ENCODE peak calls at places on chromosome 3, in six cellular contexts. W, D, B, E, R and I are unnamed samples.

GRCh38 chr3:86887876-86888275 is 103.1 kb downstream of the VGLL3 start:
- DNase-seq in E (no peak), B (no peak), W (no peak), R (no peak), D (no peak), I (no peak)

GRCh38 chr3:50625879-50626182 is 8.9 kb downstream of the MAPKAPK3 start:
- DNase-seq in D (no peak), W (no peak), E (no peak), B (no peak), R (no peak), I (no peak)

GRCh38 chr3:132435239-132435910 is 18.1 kb downstream of the DNAJC13 start:
- DNase-seq in D (no peak), B (no peak), W (no peak), R (no peak), E (no peak), I (no peak)

GRCh38 chr3:167872032-167872431 is 136.5 kb downstream of the SERPINI1 start:
- DNase-seq in W (no peak), E (no peak), D (no peak), B (no peak), R (no peak), I (no peak)

GRCh38 chr3:108818404-108818803 is 4.2 kb upstream of the TRAT1 start:
- DNase-seq in W (peak; percentile 57), R (peak; percentile 84), E (peak; percentile 3), B (peak; percentile 2), D (no peak), I (no peak)

GRCh38 chr3:23740517-23741402 is 65.0 kb upstream of the UBE2E1 start:
- DNase-seq in E (no peak), D (peak; percentile 72), B (no peak), W (peak; percentile 96), R (no peak), I (peak; percentile 90)

GRCh38 chr3:16315623-16316022 is 50.6 kb downstream of the OXNAD1 start:
- DNase-seq in R (no peak), B (no peak), W (no peak), D (no peak), E (no peak), I (no peak)

GRCh38 chr3:110341047-110341446 is 730.6 kb upstream of the NECTIN3 start:
- DNase-seq in W (no peak), E (no peak), D (no peak), R (no peak), B (no peak), I (no peak)

GRCh38 chr3:44680921-44681455 is 31.5 kb upstream of the ZNF502 start:
- DNase-seq in W (no peak), R (no peak), B (no peak), D (no peak), E (no peak), I (no peak)

GRCh38 chr3:115800489-115801080 is 177.3 kb downstream of the GAP43 start:
- DNase-seq in R (no peak), W (no peak), B (no peak), D (peak; percentile 65), E (no peak), I (no peak)

GRCh38 chr3:52093751-52094525 is 37.6 kb upstream of the DUSP7 start:
- DNase-seq in R (no peak), D (no peak), E (peak; percentile 13), B (no peak), W (no peak), I (no peak)

GRCh38 chr3:55885721-55886120 is 398.6 kb upstream of the WNT5A start:
- DNase-seq in D (no peak), E (no peak), R (peak; percentile 52), B (no peak), W (no peak), I (no peak)

GRCh38 chr3:123618768-123619484 is 34.1 kb upstream of the HACD2 start:
- DNase-seq in W (no peak), E (no peak), B (no peak), D (no peak), R (no peak), I (no peak)

GRCh38 chr3:41701196-41701698 is 260.7 kb downstream of the ULK4 start:
- DNase-seq in B (no peak), D (no peak), W (no peak), R (no peak), E (no peak), I (no peak)

GRCh38 chr3:146803746-146804145 is 198.6 kb upstream of the PLSCR5 start:
- DNase-seq in E (no peak), R (peak; percentile 36), D (no peak), W (no peak), B (no peak), I (no peak)

GRCh38 chr3:194781617-194782016 is 95.9 kb downstream of the FAM43A start:
- DNase-seq in D (no peak), B (no peak), W (no peak), R (no peak), E (no peak), I (no peak)

GRCh38 chr3:30518201-30518864 is 88.1 kb upstream of the TGFBR2 start:
- DNase-seq in W (no peak), B (no peak), R (no peak), D (peak; percentile 8), E (peak; percentile 68), I (no peak)

GRCh38 chr3:127791221-127791913 is 30.9 kb downstream of the MGLL start:
- DNase-seq in B (peak; percentile 17), W (no peak), D (no peak), E (no peak), R (peak; percentile 67), I (no peak)

GRCh38 chr3:116614795-116615362 is 94.7 kb upstream of the TUSC7 start:
- DNase-seq in D (peak; percentile 2), W (no peak), B (no peak), R (peak; percentile 72), E (peak; percentile 5), I (no peak)

GRCh38 chr3:101781166-101781565 is 2.2 kb downstream of the NXPE3 start:
- DNase-seq in B (no peak), W (no peak), R (peak; percentile 13), D (no peak), E (no peak), I (no peak)

GRCh38 chr3:187072582-187072981 is 66.7 kb downstream of the RPL39L start:
- DNase-seq in B (no peak), D (no peak), W (no peak), R (peak; percentile 11), E (no peak), I (no peak)

GRCh38 chr3:69079269-69080159 is 651 bp downstream of the UBA3 start:
- DNase-seq in D (no peak), E (peak; percentile 35), R (peak; percentile 44), W (no peak), B (peak; percentile 46), I (no peak)

GRCh38 chr3:183586477-183586876 is 31.0 kb upstream of the KLHL6 start:
- DNase-seq in W (no peak), E (no peak), D (no peak), B (no peak), R (no peak), I (no peak)

GRCh38 chr3:169907944-169908343 is 3.4 kb upstream of the SAMD7 start:
- DNase-seq in R (no peak), B (no peak), E (no peak), D (no peak), W (no peak), I (no peak)

GRCh38 chr3:50374363-50375108 is 15.2 kb upstream of the TMEM115 start:
- DNase-seq in E (no peak), R (no peak), B (no peak), W (no peak), D (no peak), I (no peak)

GRCh38 chr3:161559177-161559998 is 62.8 kb downstream of the OTOL1 start:
- DNase-seq in R (peak; percentile 73), E (peak; percentile 27), D (peak; percentile 3), B (peak; percentile 16), W (peak; percentile 39), I (peak; percentile 46)

GRCh38 chr3:98188553-98188952 is 22.1 kb downstream of the OR5H15 start:
- DNase-seq in W (peak; percentile 7), B (no peak), E (peak; percentile 16), R (peak; percentile 75), D (no peak), I (no peak)

GRCh38 chr3:159786489-159787181 is 202.0 kb upstream of the IL12A start:
- DNase-seq in B (no peak), R (no peak), D (no peak), E (no peak), W (no peak), I (no peak)

GRCh38 chr3:86914651-86915050 is 76.3 kb downstream of the VGLL3 start:
- DNase-seq in B (no peak), D (no peak), E (no peak), R (no peak), W (no peak), I (no peak)

GRCh38 chr3:81440666-81441065 is 320.8 kb downstream of the GBE1 start:
- DNase-seq in E (no peak), W (no peak), B (no peak), D (no peak), R (no peak), I (no peak)
- TF ChIP-seq REST in E (no peak), W (no peak), B (no peak), D (no peak), R (no peak), I (no peak)

GRCh38 chr3:74267583-74268184 is 346.8 kb downstream of the CNTN3 start:
- DNase-seq in D (peak; percentile 1), B (peak; percentile 31), E (peak; percentile 40), W (no peak), R (peak; percentile 91), I (peak; percentile 8)
- TF ChIP-seq REST in D (no peak), B (no peak), E (no peak), W (no peak), R (no peak), I (no peak)

DNA sequence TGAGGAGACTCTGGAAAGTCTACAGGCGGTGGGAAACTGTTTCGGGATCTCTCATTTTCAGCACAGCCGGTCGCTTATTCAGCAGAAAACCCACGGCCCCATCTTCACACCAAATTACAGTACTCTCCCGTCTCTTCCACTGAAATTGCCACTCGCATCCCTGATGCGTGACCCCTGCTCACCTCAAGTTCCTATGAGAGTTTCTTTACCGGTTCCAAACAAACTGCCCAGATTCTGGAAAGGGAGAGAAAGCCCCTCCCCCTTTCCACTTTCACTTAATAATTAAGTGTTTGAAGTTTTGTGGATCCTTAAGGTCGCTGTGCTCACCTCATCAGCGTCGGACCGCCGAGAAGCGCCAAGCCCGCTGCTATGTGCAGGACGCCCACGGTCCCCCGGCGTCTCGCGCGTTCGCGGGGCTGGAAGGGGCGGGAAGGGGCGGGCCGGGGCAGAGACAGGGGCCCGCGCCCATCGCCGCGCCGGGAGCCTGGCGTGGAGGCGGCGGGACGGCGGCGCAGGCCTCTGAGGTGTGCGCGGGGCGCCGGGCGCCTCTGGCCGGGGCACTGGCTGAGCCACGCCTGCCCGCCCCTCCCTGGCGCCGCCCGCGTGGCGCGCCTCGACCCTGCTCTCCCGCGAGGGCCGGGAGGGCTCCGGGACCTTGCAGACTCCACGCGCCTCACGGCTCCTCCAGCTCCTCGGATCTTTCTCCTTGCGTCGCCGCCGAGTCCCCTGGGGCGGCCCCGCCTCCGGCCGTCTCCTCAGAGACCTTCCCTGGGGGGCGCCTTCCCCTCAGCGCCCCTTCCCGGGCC is at the start of gene GPR156:
- DNase-seq in E (no peak), B (peak; percentile 7), D (peak; percentile 44), W (no peak), R (peak; percentile 64), I (no peak)
- TF ChIP-seq REST in E (no peak), B (no peak), D (no peak), W (no peak), R (no peak), I (no peak)

DNA sequence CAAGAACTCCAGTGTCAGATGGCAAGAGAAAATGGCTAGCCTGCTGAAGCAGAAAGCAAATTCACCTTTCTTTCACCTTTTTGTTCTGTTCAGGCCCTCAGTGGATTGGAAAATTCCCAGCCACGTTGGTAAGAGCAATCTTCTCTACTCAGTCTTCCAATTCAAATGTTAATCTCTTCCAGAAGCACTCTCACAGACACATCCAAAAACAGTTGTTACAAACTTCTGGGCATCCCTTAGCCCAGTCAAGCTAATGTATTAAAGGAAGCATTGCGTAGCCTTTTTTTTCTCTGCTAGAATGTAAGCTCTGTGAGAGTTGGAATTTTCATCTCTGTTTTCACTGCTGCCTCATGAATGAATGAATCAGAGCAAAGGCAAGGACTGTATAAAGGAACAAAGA is 109.2 kb upstream of the ROBO2 start:
- DNase-seq in W (no peak), B (no peak), D (no peak), R (peak; percentile 48), E (no peak), I (no peak)
- TF ChIP-seq REST in W (no peak), B (no peak), D (no peak), R (no peak), E (no peak), I (no peak)